ENCODE peak calls at places on chromosomes 11 and 22, in eight cellular contexts. X is naive thymus-derived CD4-positive, alpha-beta T cell; K is transverse colon; Z is CD8-positive, alpha-beta memory T cell; D is AG10803; Q is spleen; L is OCI-LY7; I is pancreas. P is an unnamed sample.

GRCh38 chr22:25835348-25835747 is 93.4 kb downstream of the MYO18B start:
- DNase-seq in X (no peak), Q (no peak), K (no peak), L (no peak), Z (no peak), D (no peak), I (no peak), P (no peak)

GRCh38 chr22:44437493-44438015 is 60.5 kb downstream of the RTL6 start:
- DNase-seq in K (no peak), Z (no peak), D (peak), Q (peak), L (no peak), X (no peak), I (no peak), P (no peak)

GRCh38 chr11:85821636-85822035 is 10.7 kb upstream of the SYTL2 start:
- DNase-seq in K (peak), D (peak), I (peak), L (no peak), X (no peak), Q (no peak), Z (no peak), P (no peak)

GRCh38 chr11:13486926-13487660 is 8.7 kb downstream of the PTH start:
- DNase-seq in X (peak), L (peak), D (peak), I (peak), K (peak), Q (peak), Z (peak), P (no peak)

GRCh38 chr11:7571640-7572000 is 57.8 kb downstream of the PPFIBP2 start:
- DNase-seq in L (peak), D (peak), I (peak), X (no peak), K (peak), Z (no peak), Q (no peak), P (peak)

GRCh38 chr11:124633355-124633754 is 10.7 kb downstream of the TBRG1 start:
- DNase-seq in Z (no peak), I (no peak), X (no peak), D (no peak), Q (no peak), L (peak), K (no peak), P (no peak)

GRCh38 chr22:37244922-37245722 is 1.1 kb upstream of the RAC2 start:
- DNase-seq in K (peak), Z (no peak), L (peak), D (no peak), X (no peak), I (no peak), Q (peak), P (no peak)

GRCh38 chr22:28410050-28410816 is 269.4 kb downstream of the TTC28 start:
- DNase-seq in D (peak), Z (no peak), I (no peak), K (no peak), L (no peak), Q (no peak), X (no peak), P (no peak)

GRCh38 chr22:37095113-37095512 is 14.4 kb downstream of the TMPRSS6 start:
- DNase-seq in X (no peak), Q (no peak), L (no peak), D (no peak), Z (no peak), I (no peak), K (no peak), P (no peak)

GRCh38 chr11:288328-289144 is at the start of gene PGGHG:
- DNase-seq in I (peak), Z (peak), Q (peak), L (no peak), D (peak), K (peak), X (peak), P (no peak)

GRCh38 chr11:2813141-2813908 is 72.2 kb downstream of the CDKN1C start:
- DNase-seq in Z (no peak), X (no peak), L (no peak), I (no peak), Q (peak), K (no peak), D (no peak), P (no peak)

GRCh38 chr11:134250675-134251074 is 2.5 kb downstream of the THYN1 start:
- DNase-seq in K (no peak), Z (no peak), Q (no peak), I (no peak), D (no peak), X (no peak), L (no peak), P (no peak)

GRCh38 chr11:10304495-10305261 is at the start of gene ADM:
- DNase-seq in K (peak), Q (peak), D (peak), I (peak), X (peak), Z (no peak), L (no peak), P (peak)

GRCh38 chr22:50271519-50271970 is 1.4 kb upstream of the MAPK11 start:
- DNase-seq in L (peak), I (no peak), X (no peak), K (peak), D (peak), Q (peak), Z (peak), P (peak)

GRCh38 chr11:114260077-114260476 is 36.1 kb upstream of the NNMT start:
- DNase-seq in X (no peak), Z (no peak), I (no peak), K (no peak), D (no peak), Q (no peak), L (no peak), P (no peak)

GRCh38 chr22:47154621-47155081 is 392.2 kb downstream of the TBC1D22A start:
- DNase-seq in D (peak), K (no peak), Q (no peak), I (peak), X (no peak), Z (no peak), L (no peak), P (peak)

GRCh38 chr22:27835446-27835845 is 33.9 kb upstream of the MN1 start:
- DNase-seq in Z (no peak), L (no peak), D (peak), Q (no peak), K (no peak), I (no peak), X (no peak), P (no peak)

GRCh38 chr11:108588287-108588686 is 5.3 kb downstream of the EXPH5 start:
- DNase-seq in L (no peak), I (no peak), D (no peak), Z (no peak), Q (no peak), K (no peak), X (no peak), P (no peak)

GRCh38 chr22:28728621-28729313 is 12.9 kb downstream of the CHEK2 start:
- DNase-seq in X (no peak), D (peak), Z (no peak), Q (no peak), K (no peak), I (no peak), L (no peak), P (no peak)

GRCh38 chr11:91299980-91300379 is 924.6 kb upstream of the FAT3 start:
- DNase-seq in K (no peak), D (no peak), I (no peak), L (no peak), Z (no peak), Q (no peak), X (no peak), P (no peak)

GRCh38 chr22:17176715-17177114 is 17.6 kb upstream of the HDHD5 start:
- DNase-seq in K (no peak), L (no peak), I (no peak), X (no peak), Z (no peak), D (no peak), Q (no peak), P (no peak)

GRCh38 chr11:31325162-31325561 is 44.4 kb downstream of the DCDC1 start:
- DNase-seq in D (peak), Z (no peak), L (no peak), I (no peak), X (no peak), Q (no peak), K (no peak), P (no peak)

GRCh38 chr11:43933608-43934358 is 8.7 kb upstream of the C11orf96 start:
- DNase-seq in D (no peak), X (no peak), Z (no peak), Q (no peak), L (no peak), K (no peak), I (no peak), P (no peak)

GRCh38 chr22:36744791-36745190 is 31.1 kb downstream of the IFT27 start:
- DNase-seq in L (no peak), Z (no peak), K (no peak), D (no peak), I (no peak), X (no peak), Q (no peak), P (no peak)

GRCh38 chr22:50329236-50329635 is 2.4 kb upstream of the DENND6B start:
- DNase-seq in Z (no peak), D (peak), I (no peak), Q (no peak), K (no peak), X (no peak), L (no peak), P (no peak)

GRCh38 chr11:75800136-75800675 is 14.8 kb upstream of the UVRAG start:
- DNase-seq in Z (no peak), X (no peak), I (no peak), Q (peak), D (no peak), L (no peak), K (no peak), P (no peak)

DNA sequence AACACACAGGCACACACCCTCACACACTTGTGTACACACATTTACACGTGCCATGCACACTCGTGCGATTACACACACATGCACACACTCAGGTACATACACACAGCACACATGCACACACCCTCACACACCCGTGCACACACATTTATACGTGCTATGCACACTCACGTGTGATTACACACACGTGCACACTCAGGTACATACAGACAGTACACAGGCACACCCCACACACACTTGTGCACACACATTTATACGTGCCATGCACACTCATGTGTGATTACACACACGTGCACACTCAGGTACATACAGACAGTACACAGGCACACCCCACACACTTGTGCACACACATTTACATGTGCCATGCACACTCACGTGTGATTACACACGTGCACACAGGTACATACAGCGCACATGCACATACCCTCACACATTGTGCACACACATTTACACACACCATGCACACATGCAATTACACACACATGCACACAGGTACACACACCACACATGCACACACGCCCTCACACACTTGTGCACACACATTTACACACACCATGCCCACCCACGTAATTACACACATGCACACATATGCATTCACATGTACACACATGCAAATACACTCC is 4.6 kb downstream of the IFITM10 start:
- DNase-seq in I (no peak), Z (no peak), X (no peak), K (no peak), Q (no peak), D (no peak), L (no peak), P (no peak)
- H3K4me3 ChIP-seq in I (no peak), Z (no peak), X (no peak), K (no peak), Q (peak), D (no peak), L (no peak), P (no peak)

DNA sequence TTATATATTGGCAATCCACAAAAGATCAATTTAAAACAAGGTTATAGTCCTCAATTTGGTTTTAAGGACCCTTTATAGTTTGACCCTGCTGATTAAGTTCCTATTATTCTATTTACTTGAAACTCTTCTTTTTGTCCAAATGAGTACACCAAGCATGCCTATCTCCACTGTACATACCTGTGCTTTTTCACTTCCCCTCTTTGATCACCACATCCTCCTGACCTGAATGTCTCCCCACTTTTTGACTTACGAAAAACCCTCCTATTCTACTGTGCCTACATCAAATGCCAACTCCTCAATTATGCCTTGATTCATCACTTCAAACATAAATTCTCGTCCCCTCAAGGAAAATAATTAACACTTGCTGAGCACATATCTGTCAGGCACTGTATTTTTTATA is 113.5 kb downstream of the SOX6 start:
- DNase-seq in Q (no peak), L (peak), K (no peak), Z (no peak), X (no peak), I (no peak), D (no peak), P (no peak)
- H3K4me3 ChIP-seq in Q (no peak), L (no peak), K (no peak), Z (no peak), X (no peak), I (no peak), D (no peak), P (no peak)

DNA sequence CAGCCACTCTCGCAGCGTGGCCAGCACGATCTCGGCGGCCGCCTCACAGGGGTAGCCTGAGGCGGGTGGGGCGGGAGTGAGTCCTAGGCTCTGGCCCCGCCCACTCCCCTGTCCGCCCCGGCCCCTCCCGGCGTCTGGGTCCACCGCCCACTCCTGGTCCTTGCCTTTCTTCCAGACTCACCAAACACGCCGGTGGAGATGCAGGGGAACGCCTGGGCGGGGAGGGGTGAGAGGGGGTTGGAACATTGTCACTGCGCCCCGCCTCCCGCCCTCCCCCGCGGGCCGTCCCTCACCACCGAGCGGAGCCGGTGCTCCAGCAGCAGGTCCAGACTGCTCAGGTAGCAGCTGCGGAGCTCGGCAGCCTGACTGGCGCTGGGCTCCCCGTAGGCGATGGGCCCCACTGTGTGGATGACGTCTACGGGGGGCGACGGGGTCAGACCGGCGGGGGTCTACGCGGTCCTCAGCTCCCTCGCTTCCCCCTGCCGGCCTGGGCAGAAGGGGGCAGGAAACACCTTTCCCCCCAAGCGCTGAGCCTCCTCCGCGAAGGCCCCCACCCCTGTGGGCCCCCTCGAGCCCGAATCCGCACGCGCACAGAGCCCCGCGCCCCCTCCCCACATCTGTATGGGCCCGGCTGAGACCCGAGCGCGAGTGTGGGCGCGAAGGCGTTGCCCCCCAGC is 13.2 kb downstream of the OTUB1 start:
- DNase-seq in X (peak), Q (peak), I (no peak), K (peak), Z (peak), D (no peak), L (no peak), P (peak)
- H3K4me3 ChIP-seq in X (peak), Q (peak), I (no peak), K (no peak), Z (no peak), D (no peak), L (no peak), P (peak)

GRCh38 chr22:46027219-46028068 is 50.5 kb upstream of the WNT7B start:
- DNase-seq in Q (peak), Z (no peak), L (peak), K (peak), I (peak), X (no peak), D (no peak), P (peak)
- H3K4me3 ChIP-seq in Q (peak), Z (no peak), L (peak), K (peak), I (peak), X (no peak), D (peak), P (peak)

GRCh38 chr11:95242990-95243590 is 12.1 kb upstream of the SESN3 start:
- DNase-seq in I (no peak), Z (no peak), X (no peak), K (no peak), L (no peak), Q (no peak), D (no peak), P (no peak)

GRCh38 chr11:95243658-95244057 is 12.7 kb upstream of the SESN3 start:
- DNase-seq in Q (no peak), I (no peak), Z (no peak), D (no peak), L (no peak), K (no peak), X (no peak), P (no peak)

GRCh38 chr11:95239871-95240648 is 9.1 kb upstream of the SESN3 start:
- DNase-seq in Q (no peak), D (no peak), Z (no peak), I (no peak), X (no peak), L (no peak), K (no peak), P (no peak)

GRCh38 chr11:95242202-95242989 is 11.4 kb upstream of the SESN3 start:
- DNase-seq in K (no peak), I (no peak), X (no peak), D (no peak), L (no peak), Q (no peak), Z (no peak), P (no peak)

DNA sequence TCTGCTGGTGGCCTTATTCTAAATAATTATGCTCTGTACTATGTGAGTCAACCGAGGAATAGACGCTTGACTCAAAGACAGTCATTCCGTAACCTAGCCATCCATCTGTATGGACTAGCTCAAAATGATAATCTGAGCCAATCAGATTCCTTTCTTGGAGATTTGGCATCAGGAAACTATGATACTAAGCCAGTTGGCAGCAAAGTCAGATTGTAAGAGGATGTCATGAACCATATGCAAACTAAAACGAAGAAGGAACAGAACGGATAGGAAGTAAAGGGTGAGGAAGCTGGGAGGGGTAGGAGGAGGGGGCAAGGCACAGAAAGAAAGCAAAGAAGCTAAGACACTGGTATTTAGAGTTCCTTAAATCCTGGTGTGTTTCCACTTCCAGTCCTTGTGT is 10.7 kb upstream of the SESN3 start:
- DNase-seq in Q (no peak), D (peak), Z (no peak), I (no peak), L (no peak), X (no peak), K (no peak), P (no peak)
- H3K4me3 ChIP-seq in Q (no peak), D (no peak), Z (no peak), I (no peak), L (no peak), X (no peak), K (no peak), P (no peak)

DNA sequence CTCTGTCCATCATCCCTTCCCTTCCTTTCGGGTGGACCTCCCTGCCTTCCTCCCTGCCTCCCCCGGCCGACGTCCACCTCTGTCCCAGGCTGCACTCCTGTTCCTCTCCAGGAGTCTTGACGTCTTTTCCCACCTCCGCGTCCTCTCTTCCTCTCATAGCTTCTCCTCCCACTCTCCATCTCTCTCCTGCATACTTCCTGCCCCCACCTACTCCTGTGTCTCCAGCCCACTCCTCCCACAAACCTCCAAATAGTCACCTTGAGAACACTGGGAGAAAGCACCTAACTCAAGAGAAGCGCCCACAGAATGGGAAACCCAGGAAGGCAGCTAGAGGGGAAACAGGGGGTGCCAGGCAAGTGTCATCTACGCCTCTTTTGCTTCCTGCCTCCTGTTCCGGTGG is 60.8 kb downstream of the PDE2A start:
- DNase-seq in Q (no peak), D (no peak), Z (no peak), K (no peak), L (no peak), X (no peak), I (no peak), P (no peak)
- H3K4me3 ChIP-seq in Q (no peak), D (no peak), Z (no peak), K (no peak), L (no peak), X (no peak), I (no peak), P (no peak)

P was measured in dorsolateral prefrontal cortex.